ENCODE peak calls at places on chromosomes 3 and 15, in eight cellular contexts. W is small intestine; U is heart right ventricle; Z is K562; M is tibial nerve; E is Peyer's patch; D is uterus; Y is CD4-positive, CD25-positive, alpha-beta regulatory T cell. G is an unnamed sample.

GRCh38 chr15:58081446-58081845 is 15.9 kb upstream of the ALDH1A2 start:
- DNase-seq in W (no peak), U (no peak), Z (no peak), M (no peak), E (no peak), D (no peak), Y (no peak), G (no peak)

GRCh38 chr3:151315136-151315535 is 1.5 kb downstream of the GPR87 start:
- DNase-seq in W (no peak), U (no peak), Z (no peak), M (no peak), E (no peak), D (no peak), Y (no peak), G (no peak)

GRCh38 chr3:196202516-196202970 is 8.7 kb downstream of the ZDHHC19 start:
- DNase-seq in W (no peak), U (no peak), Z (no peak), M (peak; percentile 33), E (peak; percentile 69), D (no peak), Y (no peak), G (no peak)

GRCh38 chr15:65758242-65758641 is 33.9 kb downstream of the DENND4A start:
- DNase-seq in W (no peak), U (no peak), Z (no peak), M (no peak), E (no peak), D (no peak), Y (no peak), G (no peak)

GRCh38 chr15:100958326-100959065 is 39.3 kb downstream of the LRRK1 start:
- DNase-seq in W (no peak), U (no peak), Z (no peak), M (no peak), E (no peak), D (no peak), Y (no peak), G (no peak)

GRCh38 chr3:184491867-184492615 is 69.5 kb upstream of the EPHB3 start:
- DNase-seq in W (no peak), U (no peak), Z (no peak), M (no peak), E (no peak), D (no peak), Y (no peak), G (no peak)

GRCh38 chr15:70343961-70344360 is 246.2 kb upstream of the TLE3 start:
- DNase-seq in W (no peak), U (no peak), Z (no peak), M (no peak), E (peak; percentile 27), D (no peak), Y (no peak), G (no peak)

GRCh38 chr3:187456268-187456667 is 88.1 kb downstream of the RTP4 start:
- DNase-seq in W (no peak), U (peak; percentile 57), Z (no peak), M (peak; percentile 67), E (no peak), D (peak; percentile 25), Y (no peak), G (no peak)

GRCh38 chr3:130014526-130014925 is 40.0 kb downstream of the TRH start:
- DNase-seq in W (no peak), U (no peak), Z (no peak), M (peak; percentile 25), E (no peak), D (no peak), Y (no peak), G (no peak)

GRCh38 chr3:176633511-176633910 is 563.8 kb downstream of the TBL1XR1 start:
- DNase-seq in W (no peak), U (no peak), Z (peak; percentile 51), M (no peak), E (no peak), D (no peak), Y (no peak), G (no peak)

GRCh38 chr3:25527796-25528195 is 99.7 kb downstream of the RARB start:
- DNase-seq in W (no peak), U (no peak), Z (no peak), M (no peak), E (no peak), D (no peak), Y (no peak), G (no peak)

GRCh38 chr15:90343391-90343790 is 8.7 kb upstream of the ZNF774 start:
- DNase-seq in W (no peak), U (no peak), Z (no peak), M (no peak), E (no peak), D (no peak), Y (no peak), G (no peak)

GRCh38 chr3:14508966-14509795 is 31.0 kb downstream of the GRIP2 start:
- DNase-seq in W (peak; percentile 50), U (peak; percentile 69), Z (peak; percentile 84), M (peak; percentile 61), E (peak; percentile 88), D (peak; percentile 73), Y (peak; percentile 31), G (peak; percentile 94)

GRCh38 chr3:40741729-40742128 is 217.0 kb downstream of the ZNF621 start:
- DNase-seq in W (no peak), U (peak; percentile 73), Z (no peak), M (peak; percentile 42), E (no peak), D (peak; percentile 66), Y (no peak), G (no peak)

GRCh38 chr15:39728844-39729243 is 53.8 kb downstream of the FSIP1 start:
- DNase-seq in W (no peak), U (no peak), Z (no peak), M (no peak), E (no peak), D (no peak), Y (no peak), G (no peak)

GRCh38 chr3:94172695-94173310 is 109.9 kb downstream of the NSUN3 start:
- DNase-seq in W (no peak), U (no peak), Z (no peak), M (no peak), E (no peak), D (no peak), Y (no peak), G (peak; percentile 20)

GRCh38 chr3:34919025-34919424 is 720.3 kb upstream of the ARPP21 start:
- DNase-seq in W (no peak), U (no peak), Z (no peak), M (no peak), E (no peak), D (no peak), Y (no peak), G (no peak)

GRCh38 chr3:8776406-8776805 is 7.0 kb upstream of the OXTR start:
- DNase-seq in W (no peak), U (no peak), Z (no peak), M (no peak), E (no peak), D (no peak), Y (no peak), G (no peak)

GRCh38 chr15:82855286-82856092 is 46.1 kb downstream of the WHAMM start:
- DNase-seq in W (no peak), U (peak; percentile 17), Z (no peak), M (no peak), E (peak; percentile 15), D (no peak), Y (no peak), G (no peak)

GRCh38 chr15:75037685-75038084 is 14.3 kb downstream of the PPCDC start:
- DNase-seq in W (no peak), U (no peak), Z (no peak), M (no peak), E (no peak), D (no peak), Y (no peak), G (no peak)

GRCh38 chr3:64648927-64649906 is 38.6 kb downstream of the ADAMTS9 start:
- DNase-seq in W (no peak), U (no peak), Z (no peak), M (no peak), E (no peak), D (no peak), Y (no peak), G (peak; percentile 29)

GRCh38 chr3:88000853-88001252 is 58.0 kb downstream of the CGGBP1 start:
- DNase-seq in W (peak; percentile 7), U (no peak), Z (no peak), M (no peak), E (peak; percentile 54), D (no peak), Y (no peak), G (peak; percentile 12)

GRCh38 chr3:7682822-7683229 is 818.8 kb upstream of the LMCD1 start:
- DNase-seq in W (no peak), U (peak; percentile 49), Z (peak; percentile 18), M (peak; percentile 61), E (peak; percentile 49), D (no peak), Y (no peak), G (no peak)

GRCh38 chr15:77731067-77731466 is 98.4 kb upstream of the LINGO1 start:
- DNase-seq in W (no peak), U (no peak), Z (no peak), M (no peak), E (no peak), D (no peak), Y (no peak), G (no peak)

GRCh38 chr15:48800811-48801460 is 9.9 kb downstream of the CEP152 start:
- DNase-seq in W (peak; percentile 64), U (no peak), Z (peak; percentile 13), M (no peak), E (no peak), D (no peak), Y (no peak), G (peak; percentile 20)

GRCh38 chr3:10365316-10365715 is 44.4 kb upstream of the SEC13 start:
- DNase-seq in W (no peak), U (no peak), Z (no peak), M (no peak), E (no peak), D (no peak), Y (no peak), G (no peak)
- H3K4me1 ChIP-seq in W (no peaks in the 10 kb centered on the region), U (no peaks in the 10 kb centered on the region), Z (peaks cover 5% of the 10 kb centered on the region), M (no peaks in the 10 kb centered on the region), E (no peaks in the 10 kb centered on the region), D (no peaks in the 10 kb centered on the region), Y (no peaks in the 10 kb centered on the region), G (peaks cover 7% of the 10 kb centered on the region)

GRCh38 chr15:99439524-99439835 is 126.3 kb upstream of the MEF2A start:
- DNase-seq in W (no peak), U (no peak), Z (no peak), M (no peak), E (peak; percentile 41), D (peak; percentile 18), Y (no peak), G (no peak)
- H3K4me1 ChIP-seq in W (no peaks in the 10 kb centered on the region), U (peaks cover 74% of the 10 kb centered on the region), Z (peaks cover 8% of the 10 kb centered on the region), M (peaks cover 28% of the 10 kb centered on the region), E (peaks cover 37% of the 10 kb centered on the region), D (peaks cover 37% of the 10 kb centered on the region), Y (peaks cover 11% of the 10 kb centered on the region), G (peaks cover 18% of the 10 kb centered on the region)

GRCh38 chr3:113148814-113149213 is 62.5 kb upstream of the BOC start:
- DNase-seq in W (no peak), U (no peak), Z (no peak), M (no peak), E (no peak), D (no peak), Y (no peak), G (no peak)
- H3K4me1 ChIP-seq in W (no peaks in the 10 kb centered on the region), U (peaks cover 4% of the 10 kb centered on the region), Z (no peaks in the 10 kb centered on the region), M (no peaks in the 10 kb centered on the region), E (peaks cover 13% of the 10 kb centered on the region), D (peaks cover 9% of the 10 kb centered on the region), Y (no peaks in the 10 kb centered on the region), G (peaks cover 41% of the 10 kb centered on the region)

DNA sequence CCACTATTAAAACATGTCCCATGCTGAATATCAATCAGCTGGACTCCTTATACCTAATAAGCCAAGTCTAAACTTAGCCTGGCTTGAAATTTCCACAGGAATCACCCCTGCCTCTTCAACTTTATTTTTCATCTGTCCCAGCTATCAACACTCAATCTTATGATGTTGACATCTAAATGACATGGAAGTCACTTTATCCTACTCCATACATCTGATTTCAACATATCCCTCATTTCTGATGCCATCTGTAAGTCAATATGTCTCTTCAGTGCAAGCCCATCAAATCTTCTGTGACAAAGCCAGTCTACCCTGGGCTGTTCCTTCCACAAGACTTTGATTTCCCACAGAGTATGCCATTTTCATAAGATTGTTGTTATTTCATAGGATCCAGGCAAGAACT is 143.6 kb upstream of the SEMA6D start:
- DNase-seq in W (no peak), U (no peak), Z (no peak), M (no peak), E (no peak), D (no peak), Y (no peak), G (no peak)
- H3K4me1 ChIP-seq in W (no peaks in the 10 kb centered on the region), U (no peaks in the 10 kb centered on the region), Z (no peaks in the 10 kb centered on the region), M (no peaks in the 10 kb centered on the region), E (no peaks in the 10 kb centered on the region), D (no peaks in the 10 kb centered on the region), Y (no peaks in the 10 kb centered on the region), G (peaks cover 8% of the 10 kb centered on the region)